ENCODE peak calls at places on chromosomes 2 and 18, in four cellular contexts. U, O, F and X are unnamed samples.

GRCh38 chr18:31558567-31558966 is 33.1 kb upstream of the TTR start:
- DNase-seq in U (no peak), O (no peak), F (no peak), X (no peak)

GRCh38 chr18:24114924-24115549 is 23.8 kb upstream of the CABYR start:
- DNase-seq in U (no peak), O (no peak), F (no peak), X (no peak)

GRCh38 chr2:241373449-241373848 is 17.4 kb downstream of the FARP2 start:
- DNase-seq in U (no peak), O (no peak), F (peak; percentile 48), X (no peak)

GRCh38 chr2:222649801-222650200 is 6.1 kb downstream of the FARSB start:
- DNase-seq in U (no peak), O (no peak), F (no peak), X (no peak)

GRCh38 chr2:61787941-61788340 is 65.9 kb downstream of the FAM161A start:
- DNase-seq in U (no peak), O (no peak), F (no peak), X (no peak)

GRCh38 chr18:26480897-26481795 is 67.2 kb downstream of the KCTD1 start:
- DNase-seq in U (no peak), O (no peak), F (no peak), X (no peak)

GRCh38 chr2:191851159-191851558 is 4.3 kb upstream of the CAVIN2 start:
- DNase-seq in U (no peak), O (no peak), F (no peak), X (no peak)

GRCh38 chr2:142965464-142965863 is 88.0 kb downstream of the KYNU start:
- DNase-seq in U (no peak), O (no peak), F (no peak), X (no peak)

GRCh38 chr2:43448011-43448821 is 147.6 kb downstream of the THADA start:
- DNase-seq in U (no peak), O (no peak), F (no peak), X (no peak)

GRCh38 chr18:48228301-48228715 is 180.9 kb downstream of the ZBTB7C start:
- DNase-seq in U (no peak), O (no peak), F (no peak), X (peak; percentile 80)

GRCh38 chr2:222024934-222025890 is 273.6 kb downstream of the PAX3 start:
- DNase-seq in U (no peak), O (no peak), F (peak; percentile 25), X (no peak)

GRCh38 chr2:201999289-201999688 is 34.4 kb upstream of the FZD7 start:
- DNase-seq in U (no peak), O (no peak), F (no peak), X (no peak)

GRCh38 chr2:175080479-175080878 is 75.3 kb upstream of the CHN1 start:
- DNase-seq in U (no peak), O (no peak), F (no peak), X (no peak)

GRCh38 chr2:84849271-84849952 is 31.5 kb downstream of the TRABD2A start:
- DNase-seq in U (peak; percentile 19), O (no peak), F (peak; percentile 99), X (no peak)